ENCODE peak calls at places on chromosomes 1 and 21, in eight cellular contexts. Z is HCT116, H is fibroblast of lung, I is GM12878, L is mammary epithelial cell, U is PC-9, C is GM23248, N is neural progenitor cell. W is an unnamed sample.

GRCh38 chr1:84997667-84998600 is 1.0 kb upstream of the MCOLN2 start:
- DNase-seq in Z (no peak), H (peak), I (no peak), L (peak), U (no peak), C (peak), N (peak), W (peak)

GRCh38 chr1:58211857-58212256 is 334.7 kb downstream of the OMA1 start:
- DNase-seq in Z (no peak), H (no peak), I (no peak), L (no peak), U (no peak), C (no peak), N (no peak), W (no peak)

GRCh38 chr1:31891280-31891679 is 46.9 kb downstream of the PTP4A2 start:
- DNase-seq in Z (no peak), H (no peak), I (peak), L (peak), U (peak), C (no peak), N (no peak), W (no peak)

GRCh38 chr1:191608367-191608766 is 549.9 kb upstream of the RGS18 start:
- DNase-seq in Z (no peak), H (no peak), I (no peak), L (peak), U (no peak), C (no peak), N (no peak), W (no peak)

GRCh38 chr21:46424062-46424591 is 34.6 kb upstream of the DIP2A start:
- DNase-seq in Z (no peak), H (no peak), I (no peak), L (no peak), U (no peak), C (no peak), N (no peak), W (no peak)

GRCh38 chr1:67626495-67627235 is 58.3 kb upstream of the GADD45A start:
- DNase-seq in Z (peak), H (peak), I (no peak), L (peak), U (peak), C (peak), N (no peak), W (no peak)

GRCh38 chr1:240294566-240294965 is 202.9 kb downstream of the FMN2 start:
- DNase-seq in Z (no peak), H (no peak), I (no peak), L (no peak), U (no peak), C (no peak), N (peak), W (no peak)

GRCh38 chr21:41600961-41601572 is 93.1 kb upstream of the TMPRSS2 start:
- DNase-seq in Z (no peak), H (no peak), I (no peak), L (no peak), U (no peak), C (no peak), N (no peak), W (no peak)

GRCh38 chr1:242017580-242018233 is 18.8 kb upstream of the MAP1LC3C start:
- DNase-seq in Z (peak), H (peak), I (no peak), L (peak), U (no peak), C (peak), N (peak), W (peak)

GRCh38 chr1:146012703-146013565 is 8.6 kb downstream of the HJV start:
- DNase-seq in Z (peak), H (peak), I (no peak), L (peak), U (peak), C (peak), N (peak), W (peak)

GRCh38 chr1:230784163-230784562 is 37.0 kb downstream of the CAPN9 start:
- DNase-seq in Z (no peak), H (no peak), I (no peak), L (no peak), U (no peak), C (no peak), N (no peak), W (no peak)

DNA sequence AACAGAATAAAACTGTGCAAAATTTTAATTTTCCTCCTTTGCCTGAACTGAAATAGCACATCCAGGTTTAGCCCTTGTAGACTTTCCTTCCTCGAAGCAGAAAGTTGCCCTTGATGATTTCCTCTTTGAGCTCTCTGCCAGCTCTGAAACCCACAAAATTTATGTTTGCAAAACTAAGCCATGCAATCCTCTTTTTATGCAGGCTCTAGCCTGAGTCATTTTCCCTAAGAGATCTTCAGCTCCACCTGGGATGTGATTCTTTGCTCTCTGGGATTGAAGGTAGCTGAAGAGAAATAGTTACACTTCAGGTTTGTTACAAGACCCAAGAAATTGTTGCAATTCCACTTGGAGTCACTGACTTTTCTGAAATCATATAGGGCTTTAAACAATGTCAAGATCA is 1.4 kb upstream of the F3 start:
- DNase-seq in Z (no peak), H (peak), I (no peak), L (peak), U (peak), C (peak), N (no peak), W (no peak)
- H3K4me3 ChIP-seq in Z (no peak), H (peak), I (no peak), L (peak), U (peak), C (peak), N (no peak), W (peak)

DNA sequence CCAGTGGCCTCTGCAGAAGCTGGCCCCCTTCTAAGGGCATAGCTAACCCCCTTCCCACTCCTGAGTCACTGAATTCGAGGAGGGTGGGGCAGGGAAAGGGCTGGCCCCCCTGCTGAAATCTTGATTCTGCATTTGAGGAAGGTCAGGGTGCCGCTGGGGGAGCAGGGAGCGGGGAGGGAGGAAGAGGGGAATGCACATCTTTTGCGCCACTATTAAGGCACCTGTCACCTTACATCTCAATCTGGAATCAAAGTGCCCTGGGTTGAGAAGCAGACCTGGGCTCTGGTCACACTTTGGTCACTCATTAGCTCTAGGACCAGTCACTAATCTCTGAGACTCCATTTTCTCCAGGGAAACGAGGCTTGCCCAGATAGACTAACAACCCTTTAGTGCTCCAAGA is 62.0 kb downstream of the TOR1AIP2 start:
- DNase-seq in Z (no peak), H (no peak), I (no peak), L (no peak), U (no peak), C (no peak), N (no peak), W (no peak)
- TF ChIP-seq EZH2 in Z (no peak), H (no peak), I (no peak), L (no peak), U (no peak), C (no peak), N (no peak), W (no peak)

DNA sequence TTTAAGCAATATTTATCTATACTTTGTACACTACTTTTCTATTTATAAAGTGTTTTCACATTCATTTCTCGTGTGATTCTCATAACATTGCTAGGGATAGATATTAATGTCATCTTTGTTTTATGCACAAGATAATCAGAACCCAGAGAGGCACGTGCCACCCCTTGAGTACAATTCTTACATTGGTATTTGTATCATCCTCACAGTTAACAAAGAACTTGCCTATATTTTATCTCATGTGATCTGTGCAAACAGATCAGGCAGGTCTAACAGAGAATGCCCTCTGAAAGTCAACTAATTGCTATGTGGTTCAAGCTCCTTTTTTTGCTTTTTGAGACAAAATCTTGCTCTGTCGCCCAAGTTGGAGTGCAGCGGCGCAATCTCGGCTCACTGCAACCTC is 604.5 kb downstream of the LMO4 start:
- DNase-seq in Z (no peak), H (no peak), I (no peak), L (no peak), U (no peak), C (no peak), N (no peak), W (no peak)
- H3K4me3 ChIP-seq in Z (no peak), H (no peak), I (no peak), L (no peak), U (no peak), C (no peak), N (no peak), W (no peak)

GRCh38 chr1:215181518-215181917 is 99.0 kb downstream of the KCNK2 start:
- DNase-seq in Z (no peak), H (peak), I (no peak), L (peak), U (no peak), C (no peak), N (peak), W (peak)
- TF ChIP-seq EZH2 in Z (no peak), H (no peak), I (no peak), L (no peak), U (no peak), C (no peak), N (no peak), W (no peak)

DNA sequence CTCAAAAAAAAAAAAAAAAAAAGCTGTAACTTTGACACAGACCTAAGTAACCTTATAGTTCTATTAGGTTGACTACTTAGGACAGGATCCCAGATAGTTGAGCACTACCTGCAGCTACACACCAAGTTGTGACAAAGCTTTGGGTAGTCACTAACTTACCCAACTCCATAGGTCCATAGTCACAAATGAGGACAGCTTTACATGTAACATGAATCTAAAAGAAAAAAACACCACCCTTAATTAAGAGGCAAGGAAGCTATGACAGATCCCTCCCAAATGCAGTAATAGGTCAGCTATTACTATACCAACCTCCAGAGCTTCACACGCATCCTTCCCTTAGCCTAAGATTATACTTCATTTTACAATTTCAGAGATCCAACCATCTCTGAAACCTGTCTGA is 12.7 kb upstream of the RAB42 start:
- DNase-seq in Z (no peak), H (no peak), I (no peak), L (no peak), U (no peak), C (peak), N (no peak), W (no peak)
- H3K4me3 ChIP-seq in Z (no peak), H (peak), I (peak), L (no peak), U (peak), C (peak), N (no peak), W (peak)

DNA sequence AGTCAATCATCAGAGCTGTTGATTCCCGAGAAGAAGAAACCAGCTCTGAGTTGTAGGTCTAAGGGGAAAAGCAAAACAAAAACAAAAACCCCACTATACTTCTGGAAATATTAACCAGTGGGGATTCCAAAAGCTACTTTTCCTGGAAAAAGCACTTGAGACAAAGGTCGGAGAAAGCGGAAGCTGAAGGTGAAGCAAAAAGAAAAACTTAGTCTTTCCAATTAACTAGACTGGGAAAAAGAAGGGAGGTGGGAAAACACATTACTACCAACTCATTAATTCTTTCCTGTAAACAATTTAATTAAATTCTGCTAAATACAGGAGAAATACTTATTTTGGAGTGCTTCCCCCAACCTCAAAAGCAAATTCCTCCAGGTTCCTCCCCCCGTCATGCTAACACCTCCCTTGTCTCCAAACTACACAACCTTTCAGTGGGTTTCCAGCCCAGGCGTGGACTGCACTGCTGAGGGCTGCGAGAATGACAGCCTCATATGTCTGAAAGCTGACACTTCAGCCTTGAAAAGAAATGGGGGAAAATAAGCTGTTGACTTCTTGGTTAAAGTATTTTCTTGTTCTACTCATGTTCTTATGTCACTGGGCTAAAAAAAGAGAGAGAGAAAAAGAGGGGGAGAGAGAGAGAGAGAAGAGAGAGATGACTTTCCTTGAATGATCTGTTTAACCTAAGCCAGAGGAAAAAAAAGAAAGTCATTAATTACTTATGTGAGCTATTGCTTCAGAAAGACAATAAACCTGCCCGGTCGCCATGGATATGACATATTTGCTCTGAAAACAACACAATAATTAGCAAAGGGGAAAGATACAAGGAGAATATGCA is 5.1 kb downstream of the CASZ1 start:
- DNase-seq in Z (no peak), H (no peak), I (no peak), L (no peak), U (peak), C (no peak), N (peak), W (no peak)
- TF ChIP-seq EZH2 in Z (no peak), H (no peak), I (no peak), L (no peak), U (no peak), C (no peak), N (no peak), W (no peak)

DNA sequence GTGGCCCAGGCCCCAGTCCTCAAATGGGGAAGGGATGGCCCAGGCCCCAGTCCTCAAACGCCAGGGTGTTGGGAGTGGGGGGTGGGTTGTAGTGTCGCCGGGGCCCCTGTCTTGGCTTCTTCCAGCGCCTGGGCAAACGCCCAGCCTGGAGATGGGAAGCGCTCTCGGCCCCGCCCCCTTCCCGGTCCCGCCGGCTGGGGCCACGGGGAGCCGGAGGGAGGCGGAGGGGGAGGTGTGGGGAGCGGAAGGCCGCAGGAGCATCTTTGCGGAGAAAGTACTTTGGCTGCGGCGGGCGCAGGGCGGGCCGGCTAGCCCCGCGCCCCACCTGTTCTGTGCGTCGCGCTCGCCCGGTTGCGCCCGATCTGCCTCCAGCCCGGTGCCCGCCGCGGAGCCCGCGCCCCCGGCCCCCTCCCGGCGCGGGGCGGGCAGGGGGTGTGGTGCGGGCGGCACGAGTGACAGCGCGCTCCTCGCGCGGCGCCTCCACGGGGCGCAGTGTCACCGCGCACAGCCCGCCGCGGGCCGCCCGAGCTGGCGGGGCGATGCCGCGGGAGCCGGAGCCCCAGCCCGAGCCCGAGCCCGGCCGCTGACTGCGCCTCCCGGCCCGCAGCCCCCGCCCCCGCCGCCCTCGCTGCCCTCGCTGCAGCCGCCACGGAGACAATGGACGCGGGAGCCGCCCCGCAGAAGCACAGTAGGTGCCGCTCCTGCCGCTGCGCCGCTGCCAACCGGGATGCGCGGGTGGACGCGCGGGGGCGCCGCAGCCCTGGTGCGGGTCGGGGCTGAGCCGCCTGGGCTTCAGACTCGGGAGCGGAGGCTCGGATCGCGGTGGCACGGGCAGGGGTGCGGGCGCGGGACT is 31.1 kb upstream of the PEX10 start:
- DNase-seq in Z (no peak), H (no peak), I (no peak), L (no peak), U (no peak), C (no peak), N (peak), W (peak)
- H3K4me3 ChIP-seq in Z (no peak), H (no peak), I (no peak), L (no peak), U (no peak), C (no peak), N (peak), W (no peak)

GRCh38 chr1:162131405-162132321 is 62.2 kb downstream of the NOS1AP start:
- DNase-seq in Z (no peak), H (no peak), I (no peak), L (no peak), U (no peak), C (no peak), N (no peak), W (no peak)

GRCh38 chr1:162130308-162130707 is 60.8 kb downstream of the NOS1AP start:
- DNase-seq in Z (no peak), H (no peak), I (no peak), L (no peak), U (no peak), C (no peak), N (no peak), W (no peak)

GRCh38 chr1:162133566-162133965 is 64.1 kb downstream of the NOS1AP start:
- DNase-seq in Z (no peak), H (no peak), I (no peak), L (no peak), U (no peak), C (no peak), N (no peak), W (peak)

GRCh38 chr1:162128693-162129356 is 59.3 kb downstream of the NOS1AP start:
- DNase-seq in Z (no peak), H (no peak), I (no peak), L (no peak), U (no peak), C (no peak), N (peak), W (no peak)
- TF ChIP-seq EZH2 in Z (no peak), H (no peak), I (no peak), L (no peak), U (no peak), C (no peak), N (no peak), W (no peak)

GRCh38 chr1:87129038-87129437 is 199.6 kb upstream of the LMO4 start:
- DNase-seq in Z (no peak), H (no peak), I (no peak), L (peak), U (no peak), C (no peak), N (no peak), W (no peak)
- H3K4me3 ChIP-seq in Z (no peak), H (no peak), I (no peak), L (no peak), U (no peak), C (no peak), N (no peak), W (no peak)

W was measured in A673.